ENCODE peak calls at places on chromosomes 5 and 9, in six cellular contexts. Q is cardiac fibroblast, H is AG09309, D is K562, I is tibial nerve, U is endodermal cell. Y is an unnamed sample.

GRCh38 chr5:124474821-124475220 is 271.6 kb downstream of the ZNF608 start:
- DNase-seq in Q (peak), H (no peak), D (no peak), I (no peak), U (no peak), Y (peak)

GRCh38 chr5:174412941-174413340 is 311.4 kb upstream of the MSX2 start:
- DNase-seq in Q (no peak), H (no peak), D (no peak), I (no peak), U (no peak), Y (no peak)

GRCh38 chr5:61332891-61333350 is 863 bp downstream of the ZSWIM6 start:
- DNase-seq in Q (peak), H (no peak), D (peak), I (peak), U (peak), Y (no peak)

GRCh38 chr5:40401965-40402364 is 277.8 kb upstream of the PTGER4 start:
- DNase-seq in Q (no peak), H (no peak), D (no peak), I (no peak), U (no peak), Y (no peak)

GRCh38 chr5:122701640-122702523 is 73.0 kb upstream of the SNX2 start:
- DNase-seq in Q (no peak), H (no peak), D (no peak), I (no peak), U (no peak), Y (no peak)

GRCh38 chr5:169063269-169063919 is 237.5 kb downstream of the SLIT3 start:
- DNase-seq in Q (no peak), H (no peak), D (no peak), I (no peak), U (peak), Y (no peak)

GRCh38 chr5:79611046-79611829 is 1.0 kb upstream of the TENT2 start:
- DNase-seq in Q (no peak), H (no peak), D (no peak), I (no peak), U (no peak), Y (no peak)

GRCh38 chr9:104302775-104303174 is 201.3 kb upstream of the OR13F1 start:
- DNase-seq in Q (no peak), H (no peak), D (no peak), I (no peak), U (no peak), Y (no peak)

GRCh38 chr9:35489313-35490154 is at the start of gene RUSC2:
- DNase-seq in Q (peak), H (peak), D (peak), I (peak), U (peak), Y (peak)

DNA sequence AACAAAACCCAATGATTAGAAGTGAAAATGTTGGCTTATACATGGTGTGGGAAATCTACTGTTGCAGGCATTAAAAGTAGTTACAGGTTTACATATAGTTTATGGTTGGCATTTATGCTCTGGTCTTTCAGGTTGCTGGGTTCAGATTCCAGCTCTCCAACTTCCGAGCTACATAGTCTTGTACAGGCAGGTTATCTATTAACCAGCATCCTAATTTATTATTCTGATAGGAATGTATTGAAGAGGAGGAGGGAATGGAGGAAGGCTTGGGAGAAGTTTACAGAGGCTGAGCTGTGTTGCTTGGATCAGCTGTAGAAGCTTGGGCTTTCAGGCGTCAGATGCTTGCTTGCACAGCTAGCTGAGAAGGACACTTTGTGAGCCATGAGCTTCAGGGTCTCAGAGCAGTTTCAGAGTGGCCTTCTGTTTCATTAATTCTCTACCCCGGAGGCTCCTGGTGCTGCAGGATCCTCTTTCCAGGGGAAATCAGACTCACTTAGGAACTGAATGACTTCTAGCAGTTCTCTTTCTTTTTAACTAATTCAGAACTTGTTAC is 11.7 kb upstream of the ERBIN start:
- DNase-seq in Q (no peak), H (no peak), D (no peak), I (no peak), U (no peak), Y (no peak)
- H3K4me3 ChIP-seq in Q (no peak), H (no peak), D (no peak), I (no peak), U (no peak), Y (no peak)

GRCh38 chr5:112485802-112486427 is 66.8 kb upstream of the EPB41L4A start:
- DNase-seq in Q (peak), H (no peak), D (no peak), I (no peak), U (no peak), Y (no peak)

GRCh38 chr5:112492291-112492690 is 73.2 kb upstream of the EPB41L4A start:
- DNase-seq in Q (peak), H (no peak), D (peak), I (no peak), U (peak), Y (peak)

GRCh38 chr5:112491257-112491656 is 72.2 kb upstream of the EPB41L4A start:
- DNase-seq in Q (no peak), H (no peak), D (peak), I (no peak), U (peak), Y (no peak)
- TF ChIP-seq CTCF in Q (peak), H (peak), D (peak), I (peak), U (peak), Y (peak)

DNA sequence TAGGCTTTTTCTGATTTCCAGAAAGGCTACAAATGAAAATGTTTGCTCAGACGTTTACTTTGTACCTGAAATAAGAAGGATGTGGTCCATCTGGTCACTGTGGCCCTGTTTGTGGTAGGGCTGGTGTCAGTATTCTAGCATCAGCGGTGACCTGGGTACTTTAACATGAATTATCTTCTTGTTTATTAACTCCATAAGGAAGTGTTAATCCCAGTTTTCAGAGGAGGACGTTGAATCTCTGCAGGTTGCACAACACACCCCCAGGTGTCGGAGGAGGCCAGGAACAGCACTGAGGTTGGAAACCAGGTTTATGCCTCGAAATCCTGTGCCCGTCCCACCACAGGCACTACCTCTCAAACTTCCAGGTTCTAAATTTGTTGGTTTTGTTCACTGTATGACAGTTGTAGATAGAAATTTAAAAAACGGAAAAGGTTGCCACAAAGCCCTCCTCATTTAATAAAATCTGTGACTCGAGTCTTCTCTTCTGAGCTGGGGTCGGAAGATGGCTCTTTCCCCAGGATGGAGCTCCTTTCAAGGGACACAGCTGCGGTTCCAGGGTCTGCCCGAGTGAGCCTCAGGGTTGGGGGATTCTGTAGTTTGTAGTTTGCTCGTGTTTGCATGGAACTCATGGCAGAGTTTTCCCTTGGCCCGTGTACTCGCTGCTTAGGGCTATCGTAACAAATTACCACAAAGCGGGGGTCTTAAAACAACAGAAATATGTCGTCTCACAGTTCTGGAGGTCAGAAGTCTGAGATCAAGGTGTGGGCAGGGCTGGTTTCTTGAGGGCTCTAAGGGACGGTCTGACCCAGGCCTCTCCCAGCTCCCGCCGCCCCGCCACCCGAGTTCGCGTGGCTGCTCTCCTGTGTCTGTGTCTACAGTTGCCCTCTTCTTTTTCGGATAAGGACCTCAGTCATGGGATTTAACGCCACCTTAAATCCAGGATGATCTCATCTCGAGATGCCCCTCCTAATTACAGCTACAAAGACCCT is 13.7 kb upstream of the LPCAT1 start:
- DNase-seq in Q (no peak), H (no peak), D (no peak), I (no peak), U (peak), Y (no peak)
- H3K4me3 ChIP-seq in Q (no peak), H (no peak), D (no peak), I (peak), U (no peak), Y (no peak)

DNA sequence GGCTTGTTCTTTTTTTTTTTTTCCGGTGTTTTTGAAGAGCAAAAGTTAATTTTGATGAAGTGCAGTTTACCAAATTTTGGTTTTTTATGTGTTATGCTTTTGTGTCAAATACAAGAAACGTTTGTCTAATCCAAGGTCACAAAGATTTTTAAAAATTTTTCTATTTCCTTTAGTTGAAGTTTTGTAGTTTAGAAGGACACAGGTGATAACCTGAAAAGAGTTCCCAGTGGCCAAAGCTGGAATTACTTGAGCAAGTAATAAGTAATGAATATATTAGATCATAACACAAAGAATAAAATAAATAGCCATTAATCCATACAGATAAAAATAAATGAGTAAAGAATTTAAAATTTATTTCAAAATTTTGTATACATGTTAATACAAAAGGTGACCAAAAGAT is 71.5 kb downstream of the FCHO2 start:
- DNase-seq in Q (no peak), H (no peak), D (no peak), I (no peak), U (no peak), Y (no peak)
- TF ChIP-seq CTCF in Q (no peak), H (no peak), D (no peak), I (no peak), U (peak), Y (no peak)

GRCh38 chr9:81613002-81613750 is 76.2 kb downstream of the TLE1 start:
- DNase-seq in Q (peak), H (peak), D (no peak), I (peak), U (no peak), Y (no peak)
- H3K4me3 ChIP-seq in Q (no peak), H (no peak), D (no peak), I (peak), U (no peak), Y (no peak)

GRCh38 chr5:45521067-45521466 is 175.1 kb downstream of the HCN1 start:
- DNase-seq in Q (peak), H (no peak), D (no peak), I (no peak), U (peak), Y (no peak)
- TF ChIP-seq CTCF in Q (no peak), H (no peak), D (no peak), I (peak), U (peak), Y (no peak)

GRCh38 chr9:758147-758546 is 83.3 kb upstream of the DMRT1 start:
- DNase-seq in Q (no peak), H (no peak), D (no peak), I (no peak), U (no peak), Y (no peak)
- H3K4me3 ChIP-seq in Q (no peak), H (no peak), D (no peak), I (no peak), U (no peak), Y (no peak)

GRCh38 chr5:94326579-94326978 is 291.8 kb downstream of the KIAA0825 start:
- DNase-seq in Q (no peak), H (no peak), D (peak), I (no peak), U (no peak), Y (no peak)
- TF ChIP-seq CTCF in Q (no peak), H (peak), D (peak), I (no peak), U (peak), Y (no peak)

GRCh38 chr5:140341591-140341990 is 4.8 kb downstream of the HBEGF start:
- DNase-seq in Q (no peak), H (no peak), D (no peak), I (no peak), U (no peak), Y (no peak)
- H3K4me3 ChIP-seq in Q (no peak), H (no peak), D (no peak), I (no peak), U (no peak), Y (no peak)

Y was measured in AG04449.